ENCODE peak calls at places on chromosomes 5 and 9, in nine cellular contexts. G is CD8-positive, alpha-beta memory T cell; Q is A673; S is GM23248; E is pancreas; A is mammary epithelial cell; J is suprapubic skin; T is K562; L is lower lobe of right lung. O is an unnamed sample. For H3K9me3, the result is how much of the 10 kb centered on the place peaks cover.

GRCh38 chr5:71601222-71602026 is 14.3 kb downstream of the MCCC2 start:
- DNase-seq in G (peak), L (no peak), E (peak), J (no peak), Q (peak), A (peak), S (peak), T (peak), O (no peak)

GRCh38 chr9:69822091-69822750 is 1.6 kb downstream of the CFAP95 start:
- DNase-seq in E (no peak), Q (peak), J (no peak), T (no peak), G (no peak), A (peak), S (peak), L (no peak), O (no peak)

GRCh38 chr5:1494780-1495524 is 28.8 kb downstream of the LPCAT1 start:
- DNase-seq in T (no peak), G (peak), Q (no peak), L (peak), E (no peak), S (no peak), J (no peak), A (no peak), O (no peak)

GRCh38 chr5:66306844-66307315 is 162.8 kb downstream of the SREK1 start:
- DNase-seq in G (no peak), E (no peak), Q (peak), A (no peak), L (no peak), S (no peak), J (no peak), T (peak), O (no peak)

GRCh38 chr5:80223561-80223960 is 32.3 kb downstream of the SERINC5 start:
- DNase-seq in S (no peak), G (no peak), E (no peak), T (no peak), L (no peak), A (peak), Q (no peak), J (no peak), O (no peak)

GRCh38 chr5:139574641-139575312 is 13.6 kb downstream of the UBE2D2 start:
- DNase-seq in J (no peak), S (peak), A (no peak), T (peak), Q (peak), L (no peak), G (no peak), E (no peak), O (no peak)

GRCh38 chr9:129774791-129775149 is 21.9 kb upstream of the PTGES start:
- DNase-seq in A (no peak), S (no peak), G (no peak), Q (no peak), J (no peak), E (no peak), L (no peak), T (peak), O (no peak)

GRCh38 chr5:112581811-112582320 is 155.8 kb upstream of the APC start:
- DNase-seq in T (no peak), A (no peak), L (no peak), G (no peak), E (no peak), S (no peak), Q (no peak), J (no peak), O (no peak)

GRCh38 chr9:119322137-119322695 is 47.0 kb downstream of the BRINP1 start:
- DNase-seq in A (no peak), E (no peak), G (no peak), L (no peak), S (peak), T (no peak), J (no peak), Q (no peak), O (peak)

GRCh38 chr5:144335561-144335960 is 164.9 kb downstream of the KCTD16 start:
- DNase-seq in J (no peak), A (no peak), T (no peak), S (no peak), Q (no peak), G (no peak), L (no peak), E (peak), O (no peak)

GRCh38 chr5:63961598-63962161 is 565 bp downstream of the HTR1A start:
- DNase-seq in J (no peak), T (no peak), G (no peak), Q (no peak), E (no peak), A (no peak), L (no peak), S (no peak), O (no peak)

GRCh38 chr9:22052376-22052945 is 43.4 kb upstream of the CDKN2B start:
- DNase-seq in L (no peak), Q (no peak), T (no peak), E (no peak), S (peak), G (peak), J (no peak), A (peak), O (no peak)

GRCh38 chr9:76717176-76717575 is 47.1 kb upstream of the PCA3 start:
- DNase-seq in Q (no peak), G (no peak), J (no peak), A (no peak), T (no peak), L (no peak), E (no peak), S (no peak), O (no peak)

GRCh38 chr5:146447734-146448380 is 724 bp downstream of the TCERG1 start:
- DNase-seq in G (no peak), Q (peak), S (peak), E (no peak), T (peak), L (peak), A (peak), J (peak), O (no peak)

GRCh38 chr5:180208038-180208434 is 975 bp downstream of the RASGEF1C start:
- DNase-seq in A (no peak), S (no peak), G (no peak), J (no peak), L (no peak), T (no peak), Q (no peak), E (no peak), O (no peak)

GRCh38 chr9:89137548-89138462 is 40.8 kb downstream of the SHC3 start:
- DNase-seq in E (peak), S (peak), L (no peak), G (no peak), A (peak), T (no peak), J (peak), Q (peak), O (peak)

GRCh38 chr9:111959468-111959941 is 62.9 kb downstream of the UGCG start:
- DNase-seq in A (peak), E (peak), Q (no peak), G (no peak), J (peak), S (peak), L (peak), T (peak), O (no peak)

GRCh38 chr5:78893959-78894676 is 91.0 kb downstream of the ARSB start:
- DNase-seq in A (no peak), G (no peak), J (no peak), T (no peak), S (no peak), L (no peak), E (no peak), Q (no peak), O (no peak)

GRCh38 chr5:73454379-73455036 is 5.9 kb upstream of the FOXD1 start:
- DNase-seq in J (no peak), G (peak), A (peak), E (peak), T (peak), S (peak), L (no peak), Q (peak), O (no peak)

GRCh38 chr5:141351591-141351990 is 1.7 kb downstream of the PCDHGB1 start:
- DNase-seq in T (no peak), E (no peak), L (no peak), J (no peak), Q (no peak), A (no peak), G (no peak), S (no peak), O (peak)
- H3K9me3 ChIP-seq in T (under half), E (under half), L (half or more), J (under half), Q (under half), A (under half), G (under half), S (under half), O (under half)

DNA sequence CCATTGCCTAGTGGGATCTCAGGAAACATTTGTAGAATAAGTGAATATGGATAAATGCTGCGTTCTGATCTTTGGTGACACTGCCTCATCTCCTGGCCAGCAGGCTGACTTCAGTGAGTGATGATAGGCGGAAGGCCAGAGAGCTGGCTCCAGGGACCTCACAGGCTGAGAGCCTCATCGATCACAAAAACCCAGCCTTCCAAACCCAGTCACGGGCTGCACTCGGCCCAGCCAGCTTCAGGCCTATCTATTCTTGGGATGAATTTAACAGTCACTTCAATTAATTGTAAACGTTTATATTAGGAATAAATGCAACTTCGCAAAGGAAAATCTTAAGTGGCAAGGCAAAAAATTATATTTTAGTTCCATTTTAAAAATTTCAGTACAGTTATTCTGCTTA is 201.6 kb downstream of the IRX2 start:
- DNase-seq in L (no peak), E (no peak), A (no peak), J (no peak), Q (no peak), G (no peak), T (no peak), S (no peak), O (no peak)
- H3K9me3 ChIP-seq in L (under half), E (under half), A (under half), J (under half), Q (under half), G (under half), T (under half), S (under half), O (under half)

GRCh38 chr9:135644631-135645218 is 5.4 kb upstream of the GLT6D1 start:
- DNase-seq in Q (no peak), A (peak), T (no peak), E (no peak), J (no peak), S (no peak), G (no peak), L (no peak), O (no peak)
- H3K9me3 ChIP-seq in Q (under half), A (under half), T (under half), E (under half), J (under half), S (under half), G (under half), L (under half), O (under half)

DNA sequence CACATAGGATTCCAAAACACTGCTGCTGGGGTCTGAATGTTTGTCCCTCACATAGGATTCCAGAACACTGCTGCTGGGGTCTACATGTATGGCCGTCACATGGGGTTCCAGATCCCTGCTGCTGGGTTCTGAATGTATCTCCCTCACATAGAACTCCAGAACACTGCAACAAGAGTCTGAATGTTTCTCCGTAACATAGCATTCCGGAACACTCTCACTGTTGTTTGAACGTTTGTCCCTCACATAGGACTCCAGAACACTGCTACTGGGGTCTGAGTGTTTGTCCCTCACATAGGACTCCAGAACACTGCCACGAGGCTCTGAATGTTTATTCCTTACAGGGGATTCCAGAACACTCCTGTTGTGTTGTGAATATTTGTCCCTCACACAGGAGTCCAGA is 216.8 kb downstream of the FOXD4L6 start:
- DNase-seq in S (no peak), J (no peak), A (no peak), G (no peak), T (no peak), L (no peak), E (no peak), Q (no peak), O (no peak)
- H3K9me3 ChIP-seq in S (under half), J (half or more), A (under half), G (half or more), T (under half), L (half or more), E (under half), Q (under half), O (half or more)

GRCh38 chr9:24286761-24287160 is 258.9 kb downstream of the IZUMO3 start:
- DNase-seq in S (no peak), L (no peak), J (no peak), G (no peak), A (no peak), E (no peak), T (no peak), Q (no peak), O (no peak)
- H3K9me3 ChIP-seq in S (under half), L (under half), J (under half), G (under half), A (under half), E (under half), T (under half), Q (under half), O (under half)

O was measured in aorta.